ENCODE peak calls at places on chromosomes 12 and 14, in seven cellular contexts. One of them, this sample, is unnamed.

GRCh38 chr12:10618338-10618987 is 5.1 kb upstream of the MAGOHB start:
- DNase-seq in CD8-positive, alpha-beta T cell: no peak
- DNase-seq in neural progenitor cell: no peak
- DNase-seq in nephron progenitor cell: no peak
- DNase-seq in WERI-Rb-1: no peak
- DNase-seq in astrocyte of the spinal cord: peak; percentile 79
- DNase-seq in activated CD8-positive, alpha-beta T cell treated with anti-CD3 and anti-CD28 coated beads for 36 hours: no peak
- DNase-seq in this sample: no peak

GRCh38 chr14:64053694-64054669 is 201.2 kb downstream of the SYNE2 start:
- DNase-seq in neural progenitor cell: no peak
- DNase-seq in nephron progenitor cell: no peak
- DNase-seq in activated CD8-positive, alpha-beta T cell treated with anti-CD3 and anti-CD28 coated beads for 36 hours: no peak
- DNase-seq in WERI-Rb-1: no peak
- DNase-seq in CD8-positive, alpha-beta T cell: no peak
- DNase-seq in astrocyte of the spinal cord: peak; percentile 22
- DNase-seq in this sample: no peak

GRCh38 chr12:77133566-77133965 is 68.2 kb upstream of the E2F7 start:
- DNase-seq in nephron progenitor cell: peak; percentile 87
- DNase-seq in CD8-positive, alpha-beta T cell: no peak
- DNase-seq in WERI-Rb-1: no peak
- DNase-seq in astrocyte of the spinal cord: peak; percentile 75
- DNase-seq in activated CD8-positive, alpha-beta T cell treated with anti-CD3 and anti-CD28 coated beads for 36 hours: peak; percentile 35
- DNase-seq in neural progenitor cell: peak; percentile 84
- DNase-seq in this sample: no peak

GRCh38 chr14:61516957-61517356 is 178.4 kb upstream of the HIF1A start:
- DNase-seq in nephron progenitor cell: no peak
- DNase-seq in activated CD8-positive, alpha-beta T cell treated with anti-CD3 and anti-CD28 coated beads for 36 hours: no peak
- DNase-seq in neural progenitor cell: no peak
- DNase-seq in astrocyte of the spinal cord: no peak
- DNase-seq in CD8-positive, alpha-beta T cell: no peak
- DNase-seq in WERI-Rb-1: no peak
- DNase-seq in this sample: no peak

GRCh38 chr12:46786774-46787173 is 39.0 kb downstream of the SLC38A4 start:
- DNase-seq in WERI-Rb-1: no peak
- DNase-seq in CD8-positive, alpha-beta T cell: no peak
- DNase-seq in neural progenitor cell: no peak
- DNase-seq in activated CD8-positive, alpha-beta T cell treated with anti-CD3 and anti-CD28 coated beads for 36 hours: no peak
- DNase-seq in astrocyte of the spinal cord: peak; percentile 47
- DNase-seq in nephron progenitor cell: no peak
- DNase-seq in this sample: no peak

GRCh38 chr12:68420225-68421008 is 88.3 kb upstream of the MDM1 start:
- DNase-seq in activated CD8-positive, alpha-beta T cell treated with anti-CD3 and anti-CD28 coated beads for 36 hours: no peak
- DNase-seq in WERI-Rb-1: no peak
- DNase-seq in astrocyte of the spinal cord: peak; percentile 64
- DNase-seq in nephron progenitor cell: no peak
- DNase-seq in neural progenitor cell: peak; percentile 9
- DNase-seq in CD8-positive, alpha-beta T cell: no peak
- DNase-seq in this sample: no peak

GRCh38 chr12:63968685-63969084 is 124.2 kb downstream of the SRGAP1 start:
- DNase-seq in WERI-Rb-1: no peak
- DNase-seq in nephron progenitor cell: no peak
- DNase-seq in CD8-positive, alpha-beta T cell: no peak
- DNase-seq in astrocyte of the spinal cord: no peak
- DNase-seq in neural progenitor cell: no peak
- DNase-seq in activated CD8-positive, alpha-beta T cell treated with anti-CD3 and anti-CD28 coated beads for 36 hours: no peak
- DNase-seq in this sample: no peak

GRCh38 chr14:69093551-69094421 is 59.1 kb downstream of the DCAF5 start:
- DNase-seq in neural progenitor cell: peak; percentile 39
- DNase-seq in CD8-positive, alpha-beta T cell: no peak
- DNase-seq in astrocyte of the spinal cord: peak; percentile 78
- DNase-seq in WERI-Rb-1: no peak
- DNase-seq in activated CD8-positive, alpha-beta T cell treated with anti-CD3 and anti-CD28 coated beads for 36 hours: no peak
- DNase-seq in nephron progenitor cell: no peak
- DNase-seq in this sample: no peak

GRCh38 chr14:54976316-54976715 is 50.6 kb downstream of the WDHD1 start:
- DNase-seq in nephron progenitor cell: no peak
- DNase-seq in neural progenitor cell: no peak
- DNase-seq in astrocyte of the spinal cord: peak; percentile 82
- DNase-seq in CD8-positive, alpha-beta T cell: no peak
- DNase-seq in activated CD8-positive, alpha-beta T cell treated with anti-CD3 and anti-CD28 coated beads for 36 hours: no peak
- DNase-seq in WERI-Rb-1: no peak
- DNase-seq in this sample: no peak

GRCh38 chr14:91361236-91361811 is 56.3 kb downstream of the CCDC88C start:
- DNase-seq in WERI-Rb-1: no peak
- DNase-seq in activated CD8-positive, alpha-beta T cell treated with anti-CD3 and anti-CD28 coated beads for 36 hours: no peak
- DNase-seq in nephron progenitor cell: no peak
- DNase-seq in neural progenitor cell: no peak
- DNase-seq in astrocyte of the spinal cord: no peak
- DNase-seq in CD8-positive, alpha-beta T cell: no peak
- DNase-seq in this sample: no peak

GRCh38 chr14:58198086-58198485 is 1.9 kb upstream of the ACTR10 start:
- DNase-seq in nephron progenitor cell: no peak
- DNase-seq in activated CD8-positive, alpha-beta T cell treated with anti-CD3 and anti-CD28 coated beads for 36 hours: no peak
- DNase-seq in neural progenitor cell: no peak
- DNase-seq in WERI-Rb-1: no peak
- DNase-seq in astrocyte of the spinal cord: no peak
- DNase-seq in CD8-positive, alpha-beta T cell: no peak
- DNase-seq in this sample: no peak

GRCh38 chr12:71164877-71165197 is 7.0 kb upstream of the TSPAN8 start:
- DNase-seq in nephron progenitor cell: no peak
- DNase-seq in activated CD8-positive, alpha-beta T cell treated with anti-CD3 and anti-CD28 coated beads for 36 hours: no peak
- DNase-seq in WERI-Rb-1: no peak
- DNase-seq in astrocyte of the spinal cord: peak; percentile 15
- DNase-seq in neural progenitor cell: no peak
- DNase-seq in CD8-positive, alpha-beta T cell: no peak
- DNase-seq in this sample: no peak

GRCh38 chr12:124509676-124510300 is 57.6 kb downstream of the NCOR2 start:
- DNase-seq in astrocyte of the spinal cord: peak; percentile 86
- DNase-seq in WERI-Rb-1: no peak
- DNase-seq in activated CD8-positive, alpha-beta T cell treated with anti-CD3 and anti-CD28 coated beads for 36 hours: no peak
- DNase-seq in CD8-positive, alpha-beta T cell: no peak
- DNase-seq in neural progenitor cell: peak; percentile 58
- DNase-seq in nephron progenitor cell: peak; percentile 80
- DNase-seq in this sample: no peak

GRCh38 chr12:50164963-50165362 is 2.2 kb downstream of the CERS5 start:
- DNase-seq in CD8-positive, alpha-beta T cell: no peak
- DNase-seq in nephron progenitor cell: no peak
- DNase-seq in neural progenitor cell: no peak
- DNase-seq in WERI-Rb-1: no peak
- DNase-seq in activated CD8-positive, alpha-beta T cell treated with anti-CD3 and anti-CD28 coated beads for 36 hours: no peak
- DNase-seq in astrocyte of the spinal cord: no peak
- DNase-seq in this sample: no peak

GRCh38 chr14:72792051-72792788 is 101.7 kb downstream of the DPF3 start:
- DNase-seq in activated CD8-positive, alpha-beta T cell treated with anti-CD3 and anti-CD28 coated beads for 36 hours: no peak
- DNase-seq in neural progenitor cell: peak; percentile 58
- DNase-seq in CD8-positive, alpha-beta T cell: no peak
- DNase-seq in astrocyte of the spinal cord: no peak
- DNase-seq in nephron progenitor cell: no peak
- DNase-seq in WERI-Rb-1: peak; percentile 16
- DNase-seq in this sample: no peak

GRCh38 chr14:68526420-68527105 is 266.3 kb downstream of the ZFP36L1 start:
- DNase-seq in activated CD8-positive, alpha-beta T cell treated with anti-CD3 and anti-CD28 coated beads for 36 hours: no peak
- DNase-seq in CD8-positive, alpha-beta T cell: no peak
- DNase-seq in neural progenitor cell: no peak
- DNase-seq in nephron progenitor cell: no peak
- DNase-seq in astrocyte of the spinal cord: no peak
- DNase-seq in WERI-Rb-1: no peak
- DNase-seq in this sample: no peak

GRCh38 chr14:79584679-79585078 is 626.6 kb downstream of the DIO2 start:
- DNase-seq in WERI-Rb-1: no peak
- DNase-seq in astrocyte of the spinal cord: peak; percentile 94
- DNase-seq in CD8-positive, alpha-beta T cell: no peak
- DNase-seq in activated CD8-positive, alpha-beta T cell treated with anti-CD3 and anti-CD28 coated beads for 36 hours: no peak
- DNase-seq in neural progenitor cell: no peak
- DNase-seq in nephron progenitor cell: no peak
- DNase-seq in this sample: no peak

GRCh38 chr14:72679591-72680151 is 214.2 kb downstream of the DPF3 start:
- DNase-seq in nephron progenitor cell: peak; percentile 35
- DNase-seq in neural progenitor cell: peak; percentile 74
- DNase-seq in WERI-Rb-1: no peak
- DNase-seq in CD8-positive, alpha-beta T cell: no peak
- DNase-seq in activated CD8-positive, alpha-beta T cell treated with anti-CD3 and anti-CD28 coated beads for 36 hours: no peak
- DNase-seq in astrocyte of the spinal cord: peak; percentile 25
- DNase-seq in this sample: no peak

GRCh38 chr12:53561590-53561953 is 54.3 kb upstream of the NPFF start:
- DNase-seq in neural progenitor cell: no peak
- DNase-seq in astrocyte of the spinal cord: peak; percentile 93
- DNase-seq in activated CD8-positive, alpha-beta T cell treated with anti-CD3 and anti-CD28 coated beads for 36 hours: no peak
- DNase-seq in nephron progenitor cell: no peak
- DNase-seq in CD8-positive, alpha-beta T cell: no peak
- DNase-seq in WERI-Rb-1: no peak
- DNase-seq in this sample: no peak

GRCh38 chr12:112906712-112907414 is at the start of gene OAS1:
- DNase-seq in neural progenitor cell: peak; percentile 7
- DNase-seq in nephron progenitor cell: no peak
- DNase-seq in astrocyte of the spinal cord: peak; percentile 40
- DNase-seq in WERI-Rb-1: no peak
- DNase-seq in CD8-positive, alpha-beta T cell: peak; percentile 52
- DNase-seq in activated CD8-positive, alpha-beta T cell treated with anti-CD3 and anti-CD28 coated beads for 36 hours: peak; percentile 44
- DNase-seq in this sample: no peak

GRCh38 chr14:35515916-35516315 is 18.0 kb upstream of the INSM2 start:
- DNase-seq in astrocyte of the spinal cord: no peak
- DNase-seq in CD8-positive, alpha-beta T cell: no peak
- DNase-seq in neural progenitor cell: no peak
- DNase-seq in activated CD8-positive, alpha-beta T cell treated with anti-CD3 and anti-CD28 coated beads for 36 hours: no peak
- DNase-seq in nephron progenitor cell: no peak
- DNase-seq in WERI-Rb-1: no peak
- DNase-seq in this sample: no peak

GRCh38 chr14:102221026-102221425 is 81.3 kb downstream of the WDR20 start:
- DNase-seq in CD8-positive, alpha-beta T cell: no peak
- DNase-seq in nephron progenitor cell: no peak
- DNase-seq in WERI-Rb-1: no peak
- DNase-seq in activated CD8-positive, alpha-beta T cell treated with anti-CD3 and anti-CD28 coated beads for 36 hours: no peak
- DNase-seq in neural progenitor cell: no peak
- DNase-seq in astrocyte of the spinal cord: no peak
- DNase-seq in this sample: no peak

GRCh38 chr12:113798552-113798951 is 167.6 kb downstream of the RBM19 start:
- DNase-seq in nephron progenitor cell: no peak
- DNase-seq in WERI-Rb-1: no peak
- DNase-seq in activated CD8-positive, alpha-beta T cell treated with anti-CD3 and anti-CD28 coated beads for 36 hours: no peak
- DNase-seq in astrocyte of the spinal cord: no peak
- DNase-seq in CD8-positive, alpha-beta T cell: no peak
- DNase-seq in neural progenitor cell: no peak
- DNase-seq in this sample: no peak

GRCh38 chr12:39355841-39356240 is 87.1 kb downstream of the KIF21A start:
- DNase-seq in astrocyte of the spinal cord: no peak
- DNase-seq in neural progenitor cell: no peak
- DNase-seq in activated CD8-positive, alpha-beta T cell treated with anti-CD3 and anti-CD28 coated beads for 36 hours: no peak
- DNase-seq in WERI-Rb-1: no peak
- DNase-seq in nephron progenitor cell: no peak
- DNase-seq in CD8-positive, alpha-beta T cell: no peak
- DNase-seq in this sample: no peak

GRCh38 chr14:59133202-59133601 is 55.3 kb upstream of the DAAM1 start:
- DNase-seq in astrocyte of the spinal cord: no peak
- DNase-seq in neural progenitor cell: peak; percentile 14
- DNase-seq in CD8-positive, alpha-beta T cell: no peak
- DNase-seq in WERI-Rb-1: no peak
- DNase-seq in nephron progenitor cell: no peak
- DNase-seq in activated CD8-positive, alpha-beta T cell treated with anti-CD3 and anti-CD28 coated beads for 36 hours: no peak
- DNase-seq in this sample: no peak

DNA sequence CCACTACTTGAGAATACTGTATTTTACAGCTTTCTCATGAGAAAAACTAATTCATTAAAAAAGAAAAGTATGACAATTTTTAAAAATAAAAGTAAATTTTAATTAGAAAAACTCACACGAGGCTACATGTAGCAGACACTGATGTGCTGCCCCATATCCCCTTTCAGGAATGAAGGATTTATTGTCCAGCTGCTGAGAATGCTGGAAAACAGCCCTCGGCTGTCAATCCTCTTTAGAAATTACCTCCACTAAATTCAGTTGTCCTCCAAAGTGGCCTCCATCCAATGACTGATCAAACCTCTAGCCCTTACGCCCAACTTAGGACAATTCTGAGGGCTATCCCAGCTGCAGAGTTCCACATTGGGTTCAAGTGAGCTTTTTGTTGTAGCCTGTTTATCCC is 29.8 kb upstream of the AP4S1 start:
- DNase-seq in CD8-positive, alpha-beta T cell: no peak
- DNase-seq in WERI-Rb-1: no peak
- DNase-seq in activated CD8-positive, alpha-beta T cell treated with anti-CD3 and anti-CD28 coated beads for 36 hours: no peak
- DNase-seq in astrocyte of the spinal cord: no peak
- DNase-seq in neural progenitor cell: no peak
- DNase-seq in nephron progenitor cell: no peak
- DNase-seq in this sample: no peak
- TF ChIP-seq CTCF in CD8-positive, alpha-beta T cell: no peak
- TF ChIP-seq CTCF in WERI-Rb-1: no peak
- TF ChIP-seq CTCF in activated CD8-positive, alpha-beta T cell treated with anti-CD3 and anti-CD28 coated beads for 36 hours: no peak
- TF ChIP-seq CTCF in astrocyte of the spinal cord: no peak
- TF ChIP-seq CTCF in neural progenitor cell: no peak
- TF ChIP-seq CTCF in nephron progenitor cell: no peak
- TF ChIP-seq CTCF in this sample: no peak

GRCh38 chr14:33674716-33675115 is 276.2 kb downstream of the EGLN3 start:
- DNase-seq in astrocyte of the spinal cord: no peak
- DNase-seq in neural progenitor cell: no peak
- DNase-seq in WERI-Rb-1: no peak
- DNase-seq in CD8-positive, alpha-beta T cell: no peak
- DNase-seq in activated CD8-positive, alpha-beta T cell treated with anti-CD3 and anti-CD28 coated beads for 36 hours: no peak
- DNase-seq in nephron progenitor cell: no peak
- DNase-seq in this sample: no peak

GRCh38 chr14:33678012-33678411 is 272.9 kb downstream of the EGLN3 start:
- DNase-seq in nephron progenitor cell: no peak
- DNase-seq in activated CD8-positive, alpha-beta T cell treated with anti-CD3 and anti-CD28 coated beads for 36 hours: no peak
- DNase-seq in astrocyte of the spinal cord: no peak
- DNase-seq in neural progenitor cell: no peak
- DNase-seq in CD8-positive, alpha-beta T cell: no peak
- DNase-seq in WERI-Rb-1: no peak
- DNase-seq in this sample: no peak

GRCh38 chr14:33675415-33676130 is 275.3 kb downstream of the EGLN3 start:
- DNase-seq in nephron progenitor cell: no peak
- DNase-seq in CD8-positive, alpha-beta T cell: no peak
- DNase-seq in neural progenitor cell: no peak
- DNase-seq in astrocyte of the spinal cord: no peak
- DNase-seq in WERI-Rb-1: no peak
- DNase-seq in activated CD8-positive, alpha-beta T cell treated with anti-CD3 and anti-CD28 coated beads for 36 hours: no peak
- DNase-seq in this sample: no peak

GRCh38 chr14:33679025-33679424 is 271.8 kb downstream of the EGLN3 start:
- DNase-seq in nephron progenitor cell: no peak
- DNase-seq in astrocyte of the spinal cord: no peak
- DNase-seq in neural progenitor cell: no peak
- DNase-seq in WERI-Rb-1: no peak
- DNase-seq in CD8-positive, alpha-beta T cell: no peak
- DNase-seq in activated CD8-positive, alpha-beta T cell treated with anti-CD3 and anti-CD28 coated beads for 36 hours: no peak
- DNase-seq in this sample: no peak

GRCh38 chr14:33676135-33676566 is 274.7 kb downstream of the EGLN3 start:
- DNase-seq in neural progenitor cell: peak; percentile 80
- DNase-seq in nephron progenitor cell: peak; percentile 61
- DNase-seq in WERI-Rb-1: peak; percentile 84
- DNase-seq in activated CD8-positive, alpha-beta T cell treated with anti-CD3 and anti-CD28 coated beads for 36 hours: no peak
- DNase-seq in CD8-positive, alpha-beta T cell: no peak
- DNase-seq in astrocyte of the spinal cord: peak; percentile 70
- DNase-seq in this sample: no peak
- TF ChIP-seq CTCF in neural progenitor cell: peak; percentile 65
- TF ChIP-seq CTCF in nephron progenitor cell: peak; percentile 44
- TF ChIP-seq CTCF in WERI-Rb-1: peak; percentile 68
- TF ChIP-seq CTCF in activated CD8-positive, alpha-beta T cell treated with anti-CD3 and anti-CD28 coated beads for 36 hours: no peak
- TF ChIP-seq CTCF in CD8-positive, alpha-beta T cell: no peak
- TF ChIP-seq CTCF in astrocyte of the spinal cord: peak; percentile 71
- TF ChIP-seq CTCF in this sample: no peak

GRCh38 chr12:120495723-120496352 is at the start of gene DYNLL1:
- DNase-seq in astrocyte of the spinal cord: peak; percentile 94
- DNase-seq in CD8-positive, alpha-beta T cell: peak; percentile 97
- DNase-seq in activated CD8-positive, alpha-beta T cell treated with anti-CD3 and anti-CD28 coated beads for 36 hours: peak; percentile 98
- DNase-seq in WERI-Rb-1: peak; percentile 96
- DNase-seq in nephron progenitor cell: peak; percentile 99
- DNase-seq in neural progenitor cell: peak; percentile 98
- DNase-seq in this sample: peak; percentile 99
- TF ChIP-seq CTCF in astrocyte of the spinal cord: no peak
- TF ChIP-seq CTCF in CD8-positive, alpha-beta T cell: no peak
- TF ChIP-seq CTCF in activated CD8-positive, alpha-beta T cell treated with anti-CD3 and anti-CD28 coated beads for 36 hours: no peak
- TF ChIP-seq CTCF in WERI-Rb-1: no peak
- TF ChIP-seq CTCF in nephron progenitor cell: no peak
- TF ChIP-seq CTCF in neural progenitor cell: peak; percentile 7
- TF ChIP-seq CTCF in this sample: no peak

GRCh38 chr12:109993091-109993490 is 3.1 kb downstream of the GIT2 start:
- DNase-seq in astrocyte of the spinal cord: no peak
- DNase-seq in nephron progenitor cell: no peak
- DNase-seq in activated CD8-positive, alpha-beta T cell treated with anti-CD3 and anti-CD28 coated beads for 36 hours: no peak
- DNase-seq in WERI-Rb-1: no peak
- DNase-seq in CD8-positive, alpha-beta T cell: no peak
- DNase-seq in neural progenitor cell: no peak
- DNase-seq in this sample: no peak
- TF ChIP-seq CTCF in astrocyte of the spinal cord: no peak
- TF ChIP-seq CTCF in nephron progenitor cell: no peak
- TF ChIP-seq CTCF in activated CD8-positive, alpha-beta T cell treated with anti-CD3 and anti-CD28 coated beads for 36 hours: no peak
- TF ChIP-seq CTCF in WERI-Rb-1: no peak
- TF ChIP-seq CTCF in CD8-positive, alpha-beta T cell: no peak
- TF ChIP-seq CTCF in neural progenitor cell: no peak
- TF ChIP-seq CTCF in this sample: no peak